ENCODE peak calls at places on chromosomes 2 and 18, in five cellular contexts. E, M, L, N and Z are unnamed samples.

GRCh38 chr2:217783243-217783642 is 219.6 kb downstream of the TNS1 start:
- DNase-seq in E (no peak), M (no peak), L (no peak), N (no peak), Z (no peak)

GRCh38 chr2:73020657-73021370 is 50.7 kb downstream of the SFXN5 start:
- DNase-seq in E (no peak), M (no peak), L (no peak), N (no peak), Z (no peak)

GRCh38 chr2:183059561-183059960 is 19.0 kb upstream of the DUSP19 start:
- DNase-seq in E (no peak), M (no peak), L (no peak), N (no peak), Z (no peak)

GRCh38 chr2:230324503-230324902 is 2.5 kb upstream of the SP140L start:
- DNase-seq in E (no peak), M (no peak), L (no peak), N (no peak), Z (no peak)

GRCh38 chr2:129922571-129923264 is 56.7 kb upstream of the RAB6C start:
- DNase-seq in E (no peak), M (no peak), L (no peak), N (peak), Z (no peak)

GRCh38 chr2:224666951-224667553 is 49.1 kb downstream of the CCDC195 start:
- DNase-seq in E (no peak), M (peak), L (no peak), N (no peak), Z (no peak)

GRCh38 chr2:172640389-172640788 is 84.5 kb downstream of the PDK1 start:
- DNase-seq in E (no peak), M (no peak), L (no peak), N (no peak), Z (no peak)

GRCh38 chr18:3402962-3403585 is 46.9 kb upstream of the TGIF1 start:
- DNase-seq in E (no peak), M (no peak), L (no peak), N (no peak), Z (no peak)

GRCh38 chr18:23257153-23257552 is 121.9 kb downstream of the CABLES1 start:
- DNase-seq in E (no peak), M (no peak), L (no peak), N (no peak), Z (no peak)

GRCh38 chr18:45910405-45911023 is 56.6 kb downstream of the EPG5 start:
- DNase-seq in E (peak), M (peak), L (no peak), N (peak), Z (peak)

GRCh38 chr2:22734373-22735045 is 650.5 kb upstream of the KLHL29 start:
- DNase-seq in E (no peak), M (no peak), L (no peak), N (no peak), Z (no peak)

GRCh38 chr18:36532815-36533214 is 235.3 kb downstream of the FHOD3 start:
- DNase-seq in E (no peak), M (no peak), L (peak), N (no peak), Z (no peak)

GRCh38 chr2:180655842-180656454 is 324.5 kb upstream of the UBE2E3 start:
- DNase-seq in E (no peak), M (no peak), L (no peak), N (no peak), Z (no peak)

DNA sequence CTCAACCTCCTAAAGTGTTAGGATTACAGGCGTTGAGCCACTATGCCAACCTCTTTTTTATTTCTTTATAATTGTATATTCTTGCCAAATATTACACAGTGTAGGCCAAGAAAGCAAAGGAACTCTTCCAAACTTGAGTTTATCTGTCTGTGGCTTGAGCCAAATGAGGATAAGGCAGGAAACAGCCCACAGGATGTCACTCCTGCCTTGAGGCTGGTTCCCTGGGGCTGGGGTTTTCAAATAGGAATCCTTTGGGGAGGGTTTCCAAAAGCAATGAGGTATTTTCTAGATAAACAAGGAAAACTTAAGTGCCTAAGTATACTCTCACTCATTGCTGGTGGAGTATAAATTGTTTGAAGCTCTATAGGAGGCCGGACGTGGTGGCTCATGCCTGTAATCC is 56.4 kb downstream of the ADCY3 start:
- DNase-seq in E (no peak), M (no peak), L (no peak), N (no peak), Z (no peak)
- TF ChIP-seq CTCF in E (no peak), M (no peak), L (no peak), N (no peak), Z (no peak)

DNA sequence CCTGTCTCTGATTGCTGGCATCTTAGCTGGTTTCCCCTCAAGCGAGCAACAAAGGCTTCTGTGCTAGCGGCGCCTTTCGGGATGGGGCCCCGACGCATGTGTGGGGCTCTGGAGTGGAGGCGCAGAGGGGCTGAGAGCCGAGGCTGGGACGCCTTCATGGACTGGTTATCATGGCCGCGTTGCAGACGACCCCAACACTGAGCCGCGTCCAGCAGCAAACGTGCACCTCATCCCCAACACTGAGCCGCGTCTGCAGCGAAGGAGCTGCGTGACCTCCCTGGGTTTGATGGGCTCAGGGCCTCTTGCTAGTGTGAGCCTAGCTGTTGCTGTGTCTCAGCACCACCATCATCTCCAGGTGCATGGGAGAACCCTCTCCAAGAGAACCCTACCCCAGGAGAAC is 123.7 kb upstream of the CTDP1 start:
- DNase-seq in E (no peak), M (no peak), L (no peak), N (peak), Z (no peak)
- TF ChIP-seq CTCF in E (no peak), M (no peak), L (no peak), N (no peak), Z (no peak)

GRCh38 chr2:151914989-151915628 is 86.9 kb upstream of the ARL5A start:
- DNase-seq in E (no peak), M (no peak), L (no peak), N (peak), Z (no peak)
- TF ChIP-seq CTCF in E (no peak), M (no peak), L (no peak), N (peak), Z (no peak)

GRCh38 chr18:74818776-74819175 is 221.1 kb downstream of the ZNF407 start:
- DNase-seq in E (no peak), M (no peak), L (no peak), N (no peak), Z (no peak)

GRCh38 chr18:74817576-74817975 is 219.9 kb downstream of the ZNF407 start:
- DNase-seq in E (no peak), M (no peak), L (no peak), N (no peak), Z (no peak)

GRCh38 chr18:74825460-74825859 is 227.8 kb downstream of the ZNF407 start:
- DNase-seq in E (no peak), M (no peak), L (no peak), N (no peak), Z (no peak)

GRCh38 chr18:74820160-74820780 is 222.6 kb downstream of the ZNF407 start:
- DNase-seq in E (no peak), M (no peak), L (no peak), N (peak), Z (no peak)

GRCh38 chr18:74819433-74820059 is 221.9 kb downstream of the ZNF407 start:
- DNase-seq in E (no peak), M (no peak), L (no peak), N (peak), Z (peak)
- TF ChIP-seq CTCF in E (peak), M (peak), L (no peak), N (peak), Z (peak)

GRCh38 chr2:220154243-220154642 is 526.8 kb downstream of the SLC4A3 start:
- DNase-seq in E (no peak), M (no peak), L (no peak), N (no peak), Z (no peak)
- TF ChIP-seq CTCF in E (no peak), M (no peak), L (no peak), N (peak), Z (no peak)